ENCODE peak calls at places on chromosomes 16 and 17, in seven cellular contexts. One of them, this sample, is unnamed.

GRCh38 chr16:17229766-17230165 is 241.0 kb downstream of the XYLT1 start:
- DNase-seq in Caco-2: no peak
- DNase-seq in cardiac muscle cell: no peak
- DNase-seq in Peyer's patch: no peak
- DNase-seq in neural progenitor cell: no peak
- DNase-seq in lung: no peak
- DNase-seq in BE2C: no peak
- DNase-seq in this sample: no peak

GRCh38 chr17:79801156-79802038 is 4.5 kb upstream of the CBX8 start:
- DNase-seq in Peyer's patch: no peak
- DNase-seq in Caco-2: peak; percentile 77
- DNase-seq in cardiac muscle cell: no peak
- DNase-seq in lung: no peak
- DNase-seq in BE2C: no peak
- DNase-seq in neural progenitor cell: peak; percentile 63
- DNase-seq in this sample: peak; percentile 80

GRCh38 chr17:9195961-9196668 is 174.8 kb downstream of the NTN1 start:
- DNase-seq in cardiac muscle cell: peak; percentile 44
- DNase-seq in neural progenitor cell: peak; percentile 78
- DNase-seq in BE2C: no peak
- DNase-seq in Peyer's patch: peak; percentile 73
- DNase-seq in lung: no peak
- DNase-seq in Caco-2: peak; percentile 56
- DNase-seq in this sample: no peak

GRCh38 chr16:89043636-89044393 is 49.8 kb upstream of the ACSF3 start:
- DNase-seq in cardiac muscle cell: no peak
- DNase-seq in neural progenitor cell: no peak
- DNase-seq in Peyer's patch: no peak
- DNase-seq in BE2C: peak; percentile 8
- DNase-seq in Caco-2: no peak
- DNase-seq in lung: no peak
- DNase-seq in this sample: no peak

GRCh38 chr16:47370536-47370935 is 90.3 kb downstream of the ITFG1 start:
- DNase-seq in neural progenitor cell: no peak
- DNase-seq in Peyer's patch: no peak
- DNase-seq in cardiac muscle cell: no peak
- DNase-seq in lung: no peak
- DNase-seq in BE2C: no peak
- DNase-seq in Caco-2: no peak
- DNase-seq in this sample: peak; percentile 28

GRCh38 chr16:12089492-12090161 is 113.1 kb downstream of the SNX29 start:
- DNase-seq in Peyer's patch: peak; percentile 70
- DNase-seq in lung: no peak
- DNase-seq in BE2C: no peak
- DNase-seq in cardiac muscle cell: peak; percentile 69
- DNase-seq in neural progenitor cell: peak; percentile 50
- DNase-seq in Caco-2: no peak
- DNase-seq in this sample: no peak

GRCh38 chr17:28895794-28896447 is 1.6 kb downstream of the FLOT2 start:
- DNase-seq in Caco-2: no peak
- DNase-seq in lung: no peak
- DNase-seq in Peyer's patch: no peak
- DNase-seq in cardiac muscle cell: no peak
- DNase-seq in BE2C: no peak
- DNase-seq in neural progenitor cell: peak; percentile 10
- DNase-seq in this sample: no peak

GRCh38 chr17:81518785-81519283 is 6.2 kb upstream of the ACTG1 start:
- DNase-seq in Caco-2: peak; percentile 73
- DNase-seq in neural progenitor cell: peak; percentile 48
- DNase-seq in lung: peak; percentile 71
- DNase-seq in cardiac muscle cell: peak; percentile 33
- DNase-seq in Peyer's patch: peak; percentile 81
- DNase-seq in BE2C: no peak
- DNase-seq in this sample: no peak

GRCh38 chr17:43477832-43478634 is 5.7 kb upstream of the DHX8 start:
- DNase-seq in lung: no peak
- DNase-seq in Caco-2: no peak
- DNase-seq in neural progenitor cell: no peak
- DNase-seq in Peyer's patch: no peak
- DNase-seq in BE2C: no peak
- DNase-seq in cardiac muscle cell: no peak
- DNase-seq in this sample: no peak

GRCh38 chr17:29617481-29618271 is 5.0 kb downstream of the CORO6 start:
- DNase-seq in cardiac muscle cell: peak; percentile 65
- DNase-seq in lung: peak; percentile 80
- DNase-seq in Caco-2: peak; percentile 89
- DNase-seq in BE2C: no peak
- DNase-seq in Peyer's patch: peak; percentile 95
- DNase-seq in neural progenitor cell: peak; percentile 83
- DNase-seq in this sample: peak; percentile 81

GRCh38 chr17:39410279-39410678 is 8.9 kb upstream of the FBXL20 start:
- DNase-seq in lung: no peak
- DNase-seq in BE2C: no peak
- DNase-seq in neural progenitor cell: no peak
- DNase-seq in Peyer's patch: no peak
- DNase-seq in Caco-2: no peak
- DNase-seq in cardiac muscle cell: no peak
- DNase-seq in this sample: no peak

GRCh38 chr17:82320956-82321927 is 3.8 kb upstream of the CD7 start:
- DNase-seq in BE2C: peak; percentile 65
- DNase-seq in Caco-2: peak; percentile 83
- DNase-seq in Peyer's patch: no peak
- DNase-seq in lung: no peak
- DNase-seq in neural progenitor cell: peak; percentile 63
- DNase-seq in cardiac muscle cell: peak; percentile 57
- DNase-seq in this sample: peak; percentile 62

GRCh38 chr17:19579192-19579668 is 45.6 kb downstream of the SLC47A1 start:
- DNase-seq in BE2C: no peak
- DNase-seq in cardiac muscle cell: peak; percentile 15
- DNase-seq in neural progenitor cell: no peak
- DNase-seq in lung: no peak
- DNase-seq in Caco-2: no peak
- DNase-seq in Peyer's patch: no peak
- DNase-seq in this sample: no peak

GRCh38 chr16:67179421-67180080 is 4.2 kb downstream of the MATCAP1 start:
- DNase-seq in Caco-2: no peak
- DNase-seq in Peyer's patch: no peak
- DNase-seq in lung: no peak
- DNase-seq in cardiac muscle cell: no peak
- DNase-seq in neural progenitor cell: no peak
- DNase-seq in BE2C: no peak
- DNase-seq in this sample: no peak

GRCh38 chr16:49200223-49200820 is 81.3 kb downstream of the CBLN1 start:
- DNase-seq in Peyer's patch: no peak
- DNase-seq in Caco-2: no peak
- DNase-seq in neural progenitor cell: no peak
- DNase-seq in BE2C: no peak
- DNase-seq in cardiac muscle cell: no peak
- DNase-seq in lung: no peak
- DNase-seq in this sample: no peak

GRCh38 chr17:17206149-17206912 is at the start of gene PLD6:
- DNase-seq in cardiac muscle cell: no peak
- DNase-seq in Caco-2: peak; percentile 96
- DNase-seq in BE2C: peak; percentile 93
- DNase-seq in neural progenitor cell: no peak
- DNase-seq in lung: peak; percentile 86
- DNase-seq in Peyer's patch: peak; percentile 94
- DNase-seq in this sample: peak; percentile 97

GRCh38 chr17:17205368-17206148 is 575 bp downstream of the PLD6 start:
- DNase-seq in cardiac muscle cell: no peak
- DNase-seq in Caco-2: peak; percentile 81
- DNase-seq in BE2C: peak; percentile 34
- DNase-seq in lung: peak; percentile 49
- DNase-seq in neural progenitor cell: no peak
- DNase-seq in Peyer's patch: peak; percentile 77
- DNase-seq in this sample: peak; percentile 71

GRCh38 chr17:17204041-17204591 is 2.0 kb downstream of the PLD6 start:
- DNase-seq in Caco-2: no peak
- DNase-seq in lung: no peak
- DNase-seq in BE2C: no peak
- DNase-seq in cardiac muscle cell: no peak
- DNase-seq in Peyer's patch: no peak
- DNase-seq in neural progenitor cell: no peak
- DNase-seq in this sample: peak; percentile 59

GRCh38 chr17:17203173-17203730 is 2.9 kb downstream of the PLD6 start:
- DNase-seq in neural progenitor cell: no peak
- DNase-seq in lung: no peak
- DNase-seq in BE2C: no peak
- DNase-seq in Peyer's patch: no peak
- DNase-seq in cardiac muscle cell: no peak
- DNase-seq in Caco-2: no peak
- DNase-seq in this sample: no peak

GRCh38 chr17:17204635-17205231 is 1.4 kb downstream of the PLD6 start:
- DNase-seq in neural progenitor cell: no peak
- DNase-seq in cardiac muscle cell: no peak
- DNase-seq in Caco-2: no peak
- DNase-seq in lung: no peak
- DNase-seq in BE2C: no peak
- DNase-seq in Peyer's patch: no peak
- DNase-seq in this sample: no peak
- H3K4me1 ChIP-seq in neural progenitor cell: peaks cover 7% of the 10 kb centered on the region
- H3K4me1 ChIP-seq in cardiac muscle cell: no peaks in the 10 kb centered on the region
- H3K4me1 ChIP-seq in Caco-2: peaks cover 7% of the 10 kb centered on the region
- H3K4me1 ChIP-seq in lung: no peaks in the 10 kb centered on the region
- H3K4me1 ChIP-seq in BE2C: no peaks in the 10 kb centered on the region
- H3K4me1 ChIP-seq in Peyer's patch: peaks cover 44% of the 10 kb centered on the region
- H3K4me1 ChIP-seq in this sample: no peaks in the 10 kb centered on the region

GRCh38 chr16:87459833-87460232 is 33.0 kb downstream of the ZCCHC14 start:
- DNase-seq in BE2C: no peak
- DNase-seq in lung: no peak
- DNase-seq in neural progenitor cell: no peak
- DNase-seq in Peyer's patch: no peak
- DNase-seq in cardiac muscle cell: no peak
- DNase-seq in Caco-2: no peak
- DNase-seq in this sample: no peak

GRCh38 chr16:87459027-87459426 is 33.8 kb downstream of the ZCCHC14 start:
- DNase-seq in neural progenitor cell: no peak
- DNase-seq in lung: no peak
- DNase-seq in cardiac muscle cell: no peak
- DNase-seq in BE2C: no peak
- DNase-seq in Peyer's patch: no peak
- DNase-seq in Caco-2: no peak
- DNase-seq in this sample: no peak

GRCh38 chr16:87460936-87461335 is 31.9 kb downstream of the ZCCHC14 start:
- DNase-seq in Peyer's patch: no peak
- DNase-seq in lung: no peak
- DNase-seq in Caco-2: no peak
- DNase-seq in neural progenitor cell: no peak
- DNase-seq in cardiac muscle cell: no peak
- DNase-seq in BE2C: no peak
- DNase-seq in this sample: no peak

GRCh38 chr16:87463722-87464690 is 28.8 kb downstream of the ZCCHC14 start:
- DNase-seq in Peyer's patch: peak; percentile 54
- DNase-seq in lung: peak; percentile 45
- DNase-seq in BE2C: no peak
- DNase-seq in neural progenitor cell: no peak
- DNase-seq in Caco-2: no peak
- DNase-seq in cardiac muscle cell: no peak
- DNase-seq in this sample: no peak

GRCh38 chr16:87461466-87461975 is 31.3 kb downstream of the ZCCHC14 start:
- DNase-seq in neural progenitor cell: peak; percentile 89
- DNase-seq in Caco-2: peak; percentile 96
- DNase-seq in Peyer's patch: peak; percentile 94
- DNase-seq in cardiac muscle cell: peak; percentile 89
- DNase-seq in BE2C: peak; percentile 81
- DNase-seq in lung: peak; percentile 92
- DNase-seq in this sample: peak; percentile 96
- H3K4me1 ChIP-seq in neural progenitor cell: peaks cover 16% of the 10 kb centered on the region
- H3K4me1 ChIP-seq in Caco-2: peaks cover 14% of the 10 kb centered on the region
- H3K4me1 ChIP-seq in Peyer's patch: peaks cover 72% of the 10 kb centered on the region
- H3K4me1 ChIP-seq in cardiac muscle cell: peaks cover 29% of the 10 kb centered on the region
- H3K4me1 ChIP-seq in BE2C: peaks cover 39% of the 10 kb centered on the region
- H3K4me1 ChIP-seq in lung: peaks cover 13% of the 10 kb centered on the region
- H3K4me1 ChIP-seq in this sample: peaks cover 29% of the 10 kb centered on the region

GRCh38 chr17:1007310-1008007 is 10.5 kb downstream of the TIMM22 start:
- DNase-seq in Peyer's patch: no peak
- DNase-seq in neural progenitor cell: no peak
- DNase-seq in cardiac muscle cell: no peak
- DNase-seq in BE2C: no peak
- DNase-seq in Caco-2: no peak
- DNase-seq in lung: no peak
- DNase-seq in this sample: peak; percentile 21

GRCh38 chr17:1005361-1005946 is 8.5 kb downstream of the TIMM22 start:
- DNase-seq in lung: no peak
- DNase-seq in Peyer's patch: no peak
- DNase-seq in cardiac muscle cell: no peak
- DNase-seq in Caco-2: peak; percentile 23
- DNase-seq in BE2C: peak; percentile 28
- DNase-seq in neural progenitor cell: no peak
- DNase-seq in this sample: peak; percentile 83

GRCh38 chr17:1004769-1005295 is 7.9 kb downstream of the TIMM22 start:
- DNase-seq in Caco-2: no peak
- DNase-seq in cardiac muscle cell: no peak
- DNase-seq in neural progenitor cell: no peak
- DNase-seq in BE2C: no peak
- DNase-seq in lung: no peak
- DNase-seq in Peyer's patch: no peak
- DNase-seq in this sample: no peak

GRCh38 chr17:1003972-1004768 is 7.2 kb downstream of the TIMM22 start:
- DNase-seq in Peyer's patch: no peak
- DNase-seq in neural progenitor cell: no peak
- DNase-seq in Caco-2: no peak
- DNase-seq in BE2C: no peak
- DNase-seq in lung: no peak
- DNase-seq in cardiac muscle cell: no peak
- DNase-seq in this sample: peak; percentile 31

GRCh38 chr17:1006054-1006453 is 9.1 kb downstream of the TIMM22 start:
- DNase-seq in lung: no peak
- DNase-seq in cardiac muscle cell: no peak
- DNase-seq in Caco-2: peak; percentile 42
- DNase-seq in Peyer's patch: no peak
- DNase-seq in BE2C: no peak
- DNase-seq in neural progenitor cell: no peak
- DNase-seq in this sample: peak; percentile 75
- H3K4me1 ChIP-seq in lung: peaks cover 6% of the 10 kb centered on the region
- H3K4me1 ChIP-seq in cardiac muscle cell: peaks cover 9% of the 10 kb centered on the region
- H3K4me1 ChIP-seq in Caco-2: peaks cover 9% of the 10 kb centered on the region
- H3K4me1 ChIP-seq in Peyer's patch: peaks cover 53% of the 10 kb centered on the region
- H3K4me1 ChIP-seq in BE2C: no peaks in the 10 kb centered on the region
- H3K4me1 ChIP-seq in neural progenitor cell: no peaks in the 10 kb centered on the region
- H3K4me1 ChIP-seq in this sample: peaks cover 17% of the 10 kb centered on the region

GRCh38 chr17:31492880-31493655 is 101.6 kb downstream of the RAB11FIP4 start:
- DNase-seq in lung: peak; percentile 66
- DNase-seq in neural progenitor cell: no peak
- DNase-seq in Caco-2: no peak
- DNase-seq in cardiac muscle cell: no peak
- DNase-seq in Peyer's patch: peak; percentile 91
- DNase-seq in BE2C: no peak
- DNase-seq in this sample: no peak
- H3K4me1 ChIP-seq in lung: no peaks in the 10 kb centered on the region
- H3K4me1 ChIP-seq in neural progenitor cell: peaks cover 17% of the 10 kb centered on the region
- H3K4me1 ChIP-seq in Caco-2: peaks cover 73% of the 10 kb centered on the region
- H3K4me1 ChIP-seq in cardiac muscle cell: peaks cover 14% of the 10 kb centered on the region
- H3K4me1 ChIP-seq in Peyer's patch: peaks cover 68% of the 10 kb centered on the region
- H3K4me1 ChIP-seq in BE2C: no peaks in the 10 kb centered on the region
- H3K4me1 ChIP-seq in this sample: peaks cover 66% of the 10 kb centered on the region

GRCh38 chr16:28193530-28194423 is 18.0 kb downstream of the XPO6 start:
- DNase-seq in Caco-2: peak; percentile 18
- DNase-seq in cardiac muscle cell: no peak
- DNase-seq in lung: no peak
- DNase-seq in neural progenitor cell: no peak
- DNase-seq in Peyer's patch: peak; percentile 60
- DNase-seq in BE2C: no peak
- DNase-seq in this sample: no peak
- H3K4me1 ChIP-seq in Caco-2: peaks cover 12% of the 10 kb centered on the region
- H3K4me1 ChIP-seq in cardiac muscle cell: no peaks in the 10 kb centered on the region
- H3K4me1 ChIP-seq in lung: peaks cover 6% of the 10 kb centered on the region
- H3K4me1 ChIP-seq in neural progenitor cell: no peaks in the 10 kb centered on the region
- H3K4me1 ChIP-seq in Peyer's patch: peaks cover 17% of the 10 kb centered on the region
- H3K4me1 ChIP-seq in BE2C: no peaks in the 10 kb centered on the region
- H3K4me1 ChIP-seq in this sample: no peaks in the 10 kb centered on the region

This sample was measured in pancreas.